ENCODE peak calls at places on chromosomes 7 and 10, in seven cellular contexts. F is SK-N-SH, R is HepG2, P is HCT116, Z is K562, M is GM12878, B is H1. Q is an unnamed sample.

GRCh38 chr10:4645836-4646235 is 180.2 kb upstream of the AKR1E2 start:
- DNase-seq in F (no peak), R (no peak), P (no peak), Z (no peak), M (no peak), B (no peak), Q (no peak)

GRCh38 chr7:100825215-100825671 is 2.1 kb downstream of the EPHB4 start:
- DNase-seq in F (peak), R (no peak), P (no peak), Z (peak), M (no peak), B (no peak), Q (no peak)

GRCh38 chr10:103638948-103639347 is 145.4 kb downstream of the NEURL1 start:
- DNase-seq in F (no peak), R (no peak), P (no peak), Z (no peak), M (no peak), B (no peak), Q (no peak)

GRCh38 chr10:78410046-78410965 is 376.6 kb downstream of the RPS24 start:
- DNase-seq in F (no peak), R (no peak), P (no peak), Z (no peak), M (no peak), B (no peak), Q (no peak)

GRCh38 chr7:26376208-26376917 is 84.7 kb downstream of the SNX10 start:
- DNase-seq in F (peak), R (peak), P (no peak), Z (no peak), M (no peak), B (no peak), Q (no peak)

GRCh38 chr7:163298-163695 is 29.1 kb upstream of the FAM20C start:
- DNase-seq in F (no peak), R (no peak), P (no peak), Z (no peak), M (no peak), B (no peak), Q (no peak)

GRCh38 chr7:53473371-53473770 is 437.9 kb downstream of the POM121L12 start:
- DNase-seq in F (no peak), R (no peak), P (no peak), Z (no peak), M (no peak), B (no peak), Q (no peak)

GRCh38 chr10:50536617-50537252 is 87.0 kb downstream of the SGMS1 start:
- DNase-seq in F (no peak), R (no peak), P (no peak), Z (no peak), M (no peak), B (no peak), Q (no peak)

GRCh38 chr10:85524001-85524400 is 842.6 kb downstream of the GRID1 start:
- DNase-seq in F (no peak), R (no peak), P (no peak), Z (no peak), M (no peak), B (no peak), Q (no peak)

GRCh38 chr7:155358948-155359712 is 61.5 kb downstream of the INSIG1 start:
- DNase-seq in F (no peak), R (no peak), P (no peak), Z (no peak), M (no peak), B (no peak), Q (no peak)
- TF ChIP-seq JUND in F (no peak), R (no peak), P (no peak), Z (no peak), M (no peak), B (no peak), Q (no peak)

DNA sequence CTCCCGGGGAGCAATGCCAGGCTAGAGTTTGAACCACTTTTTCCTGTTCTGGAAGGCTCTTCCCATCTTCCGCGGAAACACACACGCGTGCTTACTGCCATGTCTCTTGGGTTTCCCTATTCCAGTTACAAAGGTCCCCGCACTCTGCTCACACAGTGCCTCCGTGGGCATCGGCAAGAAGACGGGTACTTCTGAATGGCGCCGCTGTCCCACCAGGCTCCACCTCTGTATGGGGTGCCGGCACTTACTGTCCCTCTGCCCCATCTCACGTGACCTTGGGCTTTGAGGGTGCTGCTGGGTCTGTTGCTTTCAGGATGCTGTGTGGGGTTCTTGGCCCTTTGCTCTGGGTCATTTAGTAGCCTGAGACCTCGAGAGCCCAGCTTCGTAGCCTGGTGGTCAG is 170.7 kb upstream of the SH2B2 start:
- DNase-seq in F (no peak), R (no peak), P (no peak), Z (no peak), M (no peak), B (no peak), Q (no peak)
- TF ChIP-seq JUND in F (no peak), R (no peak), P (no peak), Z (no peak), M (no peak), B (no peak), Q (no peak)

GRCh38 chr7:41038211-41038610 is 664.7 kb downstream of the INHBA start:
- DNase-seq in F (no peak), R (no peak), P (no peak), Z (no peak), M (no peak), B (no peak), Q (no peak)
- TF ChIP-seq JUND in F (no peak), R (no peak), P (no peak), Z (no peak), M (no peak), B (no peak), Q (no peak)

GRCh38 chr7:22576941-22577927 is 77.2 kb upstream of the STEAP1B start:
- DNase-seq in F (no peak), R (no peak), P (no peak), Z (no peak), M (no peak), B (no peak), Q (no peak)
- TF ChIP-seq JUND in F (no peak), R (no peak), P (no peak), Z (no peak), M (no peak), B (no peak), Q (no peak)

GRCh38 chr10:115818015-115818414 is 455.0 kb downstream of the GFRA1 start:
- DNase-seq in F (no peak), R (no peak), P (no peak), Z (no peak), M (no peak), B (no peak), Q (no peak)
- TF ChIP-seq JUND in F (no peak), R (no peak), P (no peak), Z (no peak), M (no peak), B (no peak), Q (no peak)

Q was measured in T47D.